ENCODE peak calls at places on chromosomes 2 and 18, in six cellular contexts. One of them, this sample, is unnamed.

GRCh38 chr2:135490381-135490780 is 40.6 kb downstream of the ZRANB3 start:
- DNase-seq in NCI-H1436: no peak
- DNase-seq in right atrium auricular region: no peak
- DNase-seq in A673: no peak
- DNase-seq in left colon: no peak
- DNase-seq in progenitor cell of endocrine pancreas: no peak
- DNase-seq in this sample: no peak

GRCh38 chr2:161844845-161845244 is 220.6 kb downstream of the SLC4A10 start:
- DNase-seq in NCI-H1436: peak; percentile 89
- DNase-seq in right atrium auricular region: no peak
- DNase-seq in A673: no peak
- DNase-seq in left colon: no peak
- DNase-seq in progenitor cell of endocrine pancreas: no peak
- DNase-seq in this sample: no peak

GRCh38 chr2:41966920-41967319 is 80.9 kb upstream of the PKDCC start:
- DNase-seq in NCI-H1436: no peak
- DNase-seq in right atrium auricular region: peak; percentile 88
- DNase-seq in A673: no peak
- DNase-seq in left colon: peak; percentile 46
- DNase-seq in progenitor cell of endocrine pancreas: no peak
- DNase-seq in this sample: no peak

GRCh38 chr2:196718796-196719564 is 79.5 kb downstream of the CCDC150 start:
- DNase-seq in NCI-H1436: no peak
- DNase-seq in right atrium auricular region: peak; percentile 60
- DNase-seq in A673: no peak
- DNase-seq in left colon: no peak
- DNase-seq in progenitor cell of endocrine pancreas: peak; percentile 13
- DNase-seq in this sample: no peak

GRCh38 chr2:71685073-71685848 is 231.9 kb downstream of the DYSF start:
- DNase-seq in NCI-H1436: no peak
- DNase-seq in right atrium auricular region: no peak
- DNase-seq in A673: no peak
- DNase-seq in left colon: no peak
- DNase-seq in progenitor cell of endocrine pancreas: no peak
- DNase-seq in this sample: no peak

GRCh38 chr18:8623549-8624106 is 14.4 kb downstream of the RAB12 start:
- DNase-seq in NCI-H1436: no peak
- DNase-seq in right atrium auricular region: no peak
- DNase-seq in A673: no peak
- DNase-seq in left colon: no peak
- DNase-seq in progenitor cell of endocrine pancreas: no peak
- DNase-seq in this sample: no peak

GRCh38 chr2:133077259-133077822 is 407.3 kb upstream of the LYPD1 start:
- DNase-seq in NCI-H1436: no peak
- DNase-seq in right atrium auricular region: no peak
- DNase-seq in A673: no peak
- DNase-seq in left colon: no peak
- DNase-seq in progenitor cell of endocrine pancreas: no peak
- DNase-seq in this sample: no peak

GRCh38 chr2:189412330-189412953 is 28.8 kb upstream of the WDR75 start:
- DNase-seq in NCI-H1436: peak; percentile 6
- DNase-seq in right atrium auricular region: no peak
- DNase-seq in A673: peak; percentile 66
- DNase-seq in left colon: no peak
- DNase-seq in progenitor cell of endocrine pancreas: peak; percentile 20
- DNase-seq in this sample: no peak

GRCh38 chr2:75503048-75503607 is 57.6 kb downstream of the EVA1A start:
- DNase-seq in NCI-H1436: no peak
- DNase-seq in right atrium auricular region: no peak
- DNase-seq in A673: no peak
- DNase-seq in left colon: no peak
- DNase-seq in progenitor cell of endocrine pancreas: no peak
- DNase-seq in this sample: no peak

GRCh38 chr2:144162652-144163051 is 357.3 kb downstream of the ZEB2 start:
- DNase-seq in NCI-H1436: peak; percentile 27
- DNase-seq in right atrium auricular region: no peak
- DNase-seq in A673: no peak
- DNase-seq in left colon: no peak
- DNase-seq in progenitor cell of endocrine pancreas: peak; percentile 8
- DNase-seq in this sample: no peak

GRCh38 chr2:215517391-215517790 is 81.5 kb upstream of the FN1 start:
- DNase-seq in NCI-H1436: no peak
- DNase-seq in right atrium auricular region: no peak
- DNase-seq in A673: no peak
- DNase-seq in left colon: no peak
- DNase-seq in progenitor cell of endocrine pancreas: no peak
- DNase-seq in this sample: no peak

GRCh38 chr2:54776494-54776893 is 53.0 kb downstream of the EML6 start:
- DNase-seq in NCI-H1436: no peak
- DNase-seq in right atrium auricular region: no peak
- DNase-seq in A673: no peak
- DNase-seq in left colon: no peak
- DNase-seq in progenitor cell of endocrine pancreas: no peak
- DNase-seq in this sample: no peak

GRCh38 chr2:241561811-241562210 is 3.3 kb downstream of the BOK start:
- DNase-seq in NCI-H1436: no peak
- DNase-seq in right atrium auricular region: peak; percentile 68
- DNase-seq in A673: no peak
- DNase-seq in left colon: peak; percentile 59
- DNase-seq in progenitor cell of endocrine pancreas: no peak
- DNase-seq in this sample: no peak

GRCh38 chr2:118861741-118862140 is 14.3 kb upstream of the EN1 start:
- DNase-seq in NCI-H1436: no peak
- DNase-seq in right atrium auricular region: no peak
- DNase-seq in A673: no peak
- DNase-seq in left colon: no peak
- DNase-seq in progenitor cell of endocrine pancreas: no peak
- DNase-seq in this sample: no peak

GRCh38 chr18:62715829-62716678 is 713 bp downstream of the PHLPP1 start:
- DNase-seq in NCI-H1436: peak; percentile 39
- DNase-seq in right atrium auricular region: peak; percentile 64
- DNase-seq in A673: peak; percentile 70
- DNase-seq in left colon: peak; percentile 53
- DNase-seq in progenitor cell of endocrine pancreas: peak; percentile 35
- DNase-seq in this sample: peak; percentile 33

GRCh38 chr18:35112696-35113095 is 71.5 kb downstream of the MAPRE2 start:
- DNase-seq in NCI-H1436: no peak
- DNase-seq in right atrium auricular region: no peak
- DNase-seq in A673: no peak
- DNase-seq in left colon: no peak
- DNase-seq in progenitor cell of endocrine pancreas: no peak
- DNase-seq in this sample: no peak

GRCh38 chr2:169493360-169493759 is 14.1 kb downstream of the BBS5 start:
- DNase-seq in NCI-H1436: no peak
- DNase-seq in right atrium auricular region: no peak
- DNase-seq in A673: no peak
- DNase-seq in left colon: no peak
- DNase-seq in progenitor cell of endocrine pancreas: no peak
- DNase-seq in this sample: no peak

GRCh38 chr2:88658890-88659881 is 31.9 kb upstream of the EIF2AK3 start:
- DNase-seq in NCI-H1436: no peak
- DNase-seq in right atrium auricular region: peak; percentile 63
- DNase-seq in A673: no peak
- DNase-seq in left colon: peak; percentile 42
- DNase-seq in progenitor cell of endocrine pancreas: no peak
- DNase-seq in this sample: no peak

GRCh38 chr2:26801342-26801741 is 15.5 kb downstream of the CENPA start:
- DNase-seq in NCI-H1436: no peak
- DNase-seq in right atrium auricular region: no peak
- DNase-seq in A673: no peak
- DNase-seq in left colon: no peak
- DNase-seq in progenitor cell of endocrine pancreas: no peak
- DNase-seq in this sample: no peak

GRCh38 chr18:49495074-49495473 is 8.0 kb upstream of the C18orf32 start:
- DNase-seq in NCI-H1436: no peak
- DNase-seq in right atrium auricular region: no peak
- DNase-seq in A673: no peak
- DNase-seq in left colon: no peak
- DNase-seq in progenitor cell of endocrine pancreas: no peak
- DNase-seq in this sample: no peak

This sample was measured in 8988T.